ENCODE peak calls at places on chromosomes 11 and 22, in five cellular contexts. X is stimulated activated CD4-positive, alpha-beta T cell treated with anti-CD3 and anti-CD28 coated beads, TNF-alpha, amount 100 ng/mL, for 4 hours; I is hepatocyte; F is kidney glomerular epithelial cell; E is HuH-7. J is an unnamed sample.

GRCh38 chr11:10410844-10411200 is 44.2 kb upstream of the AMPD3 start:
- DNase-seq in X (no peak), I (no peak), F (no peak), E (no peak), J (no peak)

GRCh38 chr22:41862530-41863266 is 29.8 kb downstream of the SREBF2 start:
- DNase-seq in X (peak), I (no peak), F (no peak), E (no peak), J (peak)

GRCh38 chr22:31104869-31105268 is 2.5 kb downstream of the SELENOM start:
- DNase-seq in X (no peak), I (peak), F (no peak), E (no peak), J (no peak)

GRCh38 chr11:86067230-86068137 is 1.4 kb downstream of the PICALM start:
- DNase-seq in X (no peak), I (peak), F (peak), E (peak), J (peak)

GRCh38 chr11:1879941-1880720 is 11.6 kb downstream of the PRR33 start:
- DNase-seq in X (no peak), I (peak), F (no peak), E (no peak), J (no peak)

GRCh38 chr22:19287889-19288288 is 3.6 kb downstream of the CLTCL1 start:
- DNase-seq in X (no peak), I (peak), F (peak), E (no peak), J (peak)

GRCh38 chr22:22528780-22529179 is 8.7 kb upstream of the ZNF280A start:
- DNase-seq in X (no peak), I (no peak), F (no peak), E (no peak), J (no peak)

GRCh38 chr11:45930031-45930794 is 7.8 kb downstream of the LARGE2 start:
- DNase-seq in X (no peak), I (peak), F (no peak), E (no peak), J (no peak)

GRCh38 chr11:65595921-65596281 is 301 bp upstream of the KCNK7 start:
- DNase-seq in X (no peak), I (no peak), F (no peak), E (no peak), J (no peak)

GRCh38 chr11:87097582-87097981 is 59.8 kb downstream of the TMEM135 start:
- DNase-seq in X (no peak), I (peak), F (peak), E (peak), J (peak)

GRCh38 chr22:43002198-43002577 is 12.8 kb downstream of the PACSIN2 start:
- DNase-seq in X (no peak), I (no peak), F (peak), E (no peak), J (peak)

GRCh38 chr11:117221775-117222517 is 9.9 kb downstream of the PCSK7 start:
- DNase-seq in X (no peak), I (no peak), F (no peak), E (no peak), J (peak)